ENCODE peak calls at places on chromosomes 16 and 17, in ten cellular contexts. W, H, M, A, S, O, U, E, G and Q are unnamed samples.

GRCh38 chr16:89364603-89365002 is 125.8 kb downstream of the ANKRD11 start:
- DNase-seq in E (peak), G (no peak), O (no peak), M (no peak), H (no peak), S (no peak), W (no peak), U (no peak), A (no peak), Q (no peak)

GRCh38 chr17:72440961-72441360 is 320.1 kb downstream of the SOX9 start:
- DNase-seq in O (no peak), G (no peak), H (no peak), A (no peak), S (no peak), E (no peak), M (no peak), W (no peak), U (no peak), Q (no peak)

GRCh38 chr17:64259922-64260321 is 3.1 kb downstream of the TEX2 start:
- DNase-seq in H (peak), M (no peak), A (no peak), U (no peak), S (no peak), E (peak), W (no peak), O (peak), G (no peak), Q (no peak)

GRCh38 chr16:89720520-89720858 is 209 bp downstream of the VPS9D1 start:
- DNase-seq in H (no peak), W (no peak), E (no peak), M (no peak), O (no peak), U (peak), A (no peak), S (no peak), G (no peak), Q (no peak)

GRCh38 chr17:4565209-4566141 is 5.1 kb upstream of the GGT6 start:
- DNase-seq in G (peak), E (peak), O (peak), M (peak), A (no peak), U (peak), H (peak), S (peak), W (peak), Q (no peak)

GRCh38 chr17:74852237-74853047 is 7.2 kb downstream of the GRIN2C start:
- DNase-seq in S (peak), W (no peak), H (peak), A (no peak), O (no peak), M (peak), U (no peak), E (peak), G (no peak), Q (no peak)

GRCh38 chr17:21211825-21212479 is 2.0 kb downstream of the TMEM11 start:
- DNase-seq in S (no peak), O (no peak), E (no peak), U (no peak), W (no peak), A (no peak), G (no peak), M (no peak), H (no peak), Q (no peak)

GRCh38 chr17:8289103-8289397 is 580 bp downstream of the RANGRF start:
- DNase-seq in S (no peak), G (no peak), U (no peak), W (peak), A (no peak), O (no peak), M (no peak), E (no peak), H (no peak), Q (peak)

GRCh38 chr16:79090966-79091365 is 509.6 kb downstream of the MAF start:
- DNase-seq in M (no peak), S (no peak), E (no peak), W (no peak), O (no peak), U (no peak), A (no peak), H (no peak), G (no peak), Q (no peak)

GRCh38 chr16:78900039-78900811 is 700.3 kb downstream of the MAF start:
- DNase-seq in A (no peak), E (no peak), W (no peak), H (no peak), S (no peak), M (no peak), O (no peak), U (no peak), G (no peak), Q (no peak)